ENCODE peak calls at places on chromosomes 1 and 21, in seven cellular contexts. One of them, this sample, is unnamed.

GRCh38 chr1:46725736-46726108 is 6.8 kb upstream of the EFCAB14 start:
- DNase-seq in ovary: no peak
- DNase-seq in breast epithelium: no peak
- DNase-seq in spleen: no peak
- DNase-seq in suprapubic skin: no peak
- DNase-seq in testis: no peak
- DNase-seq in A549: no peak
- DNase-seq in this sample: no peak

GRCh38 chr21:29762570-29763082 is 177.2 kb downstream of the GRIK1 start:
- DNase-seq in ovary: no peak
- DNase-seq in breast epithelium: no peak
- DNase-seq in spleen: no peak
- DNase-seq in suprapubic skin: no peak
- DNase-seq in testis: no peak
- DNase-seq in A549: no peak
- DNase-seq in this sample: no peak

GRCh38 chr21:42836767-42837301 is 42.5 kb downstream of the WDR4 start:
- DNase-seq in ovary: no peak
- DNase-seq in breast epithelium: no peak
- DNase-seq in spleen: peak; percentile 54
- DNase-seq in suprapubic skin: no peak
- DNase-seq in testis: no peak
- DNase-seq in A549: no peak
- DNase-seq in this sample: no peak

GRCh38 chr1:243848165-243849088 is 1.6 kb downstream of the AKT3 start:
- DNase-seq in ovary: no peak
- DNase-seq in breast epithelium: no peak
- DNase-seq in spleen: no peak
- DNase-seq in suprapubic skin: no peak
- DNase-seq in testis: no peak
- DNase-seq in A549: no peak
- DNase-seq in this sample: no peak

GRCh38 chr1:233599542-233600073 is 14.3 kb upstream of the KCNK1 start:
- DNase-seq in ovary: no peak
- DNase-seq in breast epithelium: no peak
- DNase-seq in spleen: no peak
- DNase-seq in suprapubic skin: no peak
- DNase-seq in testis: no peak
- DNase-seq in A549: no peak
- DNase-seq in this sample: no peak

GRCh38 chr1:31421404-31422040 is 8.5 kb downstream of the SERINC2 start:
- DNase-seq in ovary: no peak
- DNase-seq in breast epithelium: no peak
- DNase-seq in spleen: no peak
- DNase-seq in suprapubic skin: no peak
- DNase-seq in testis: no peak
- DNase-seq in A549: no peak
- DNase-seq in this sample: no peak

GRCh38 chr1:88327391-88328267 is 356.4 kb upstream of the PKN2 start:
- DNase-seq in ovary: peak; percentile 12
- DNase-seq in breast epithelium: no peak
- DNase-seq in spleen: no peak
- DNase-seq in suprapubic skin: no peak
- DNase-seq in testis: no peak
- DNase-seq in A549: peak; percentile 18
- DNase-seq in this sample: peak; percentile 17

GRCh38 chr1:168506204-168506819 is 37.5 kb downstream of the XCL2 start:
- DNase-seq in ovary: no peak
- DNase-seq in breast epithelium: no peak
- DNase-seq in spleen: no peak
- DNase-seq in suprapubic skin: no peak
- DNase-seq in testis: no peak
- DNase-seq in A549: no peak
- DNase-seq in this sample: no peak

GRCh38 chr1:33429846-33430750 is 797 bp downstream of the PHC2 start:
- DNase-seq in ovary: peak; percentile 48
- DNase-seq in breast epithelium: no peak
- DNase-seq in spleen: peak; percentile 88
- DNase-seq in suprapubic skin: no peak
- DNase-seq in testis: no peak
- DNase-seq in A549: peak; percentile 5
- DNase-seq in this sample: no peak

GRCh38 chr1:169949139-169949538 is 55.4 kb upstream of the SCYL3 start:
- DNase-seq in ovary: no peak
- DNase-seq in breast epithelium: no peak
- DNase-seq in spleen: no peak
- DNase-seq in suprapubic skin: no peak
- DNase-seq in testis: no peak
- DNase-seq in A549: no peak
- DNase-seq in this sample: no peak

GRCh38 chr1:29282924-29283803 is 46.8 kb downstream of the PTPRU start:
- DNase-seq in ovary: peak; percentile 46
- DNase-seq in breast epithelium: no peak
- DNase-seq in spleen: no peak
- DNase-seq in suprapubic skin: peak; percentile 78
- DNase-seq in testis: peak; percentile 50
- DNase-seq in A549: peak; percentile 64
- DNase-seq in this sample: peak; percentile 76

GRCh38 chr21:35291963-35292627 is 243.0 kb upstream of the RUNX1 start:
- DNase-seq in ovary: no peak
- DNase-seq in breast epithelium: no peak
- DNase-seq in spleen: no peak
- DNase-seq in suprapubic skin: no peak
- DNase-seq in testis: no peak
- DNase-seq in A549: no peak
- DNase-seq in this sample: no peak

GRCh38 chr1:3061981-3062615 is 6.9 kb upstream of the PRDM16 start:
- DNase-seq in ovary: no peak
- DNase-seq in breast epithelium: no peak
- DNase-seq in spleen: peak; percentile 52
- DNase-seq in suprapubic skin: peak; percentile 59
- DNase-seq in testis: no peak
- DNase-seq in A549: no peak
- DNase-seq in this sample: no peak

GRCh38 chr1:184755226-184756065 is 788 bp upstream of the EDEM3 start:
- DNase-seq in ovary: no peak
- DNase-seq in breast epithelium: no peak
- DNase-seq in spleen: no peak
- DNase-seq in suprapubic skin: no peak
- DNase-seq in testis: peak; percentile 23
- DNase-seq in A549: peak; percentile 7
- DNase-seq in this sample: peak; percentile 10

GRCh38 chr1:228039504-228039903 is 32.7 kb downstream of the WNT3A start:
- DNase-seq in ovary: no peak
- DNase-seq in breast epithelium: no peak
- DNase-seq in spleen: peak; percentile 24
- DNase-seq in suprapubic skin: peak; percentile 58
- DNase-seq in testis: no peak
- DNase-seq in A549: no peak
- DNase-seq in this sample: no peak

GRCh38 chr1:209556159-209556690 is 27.3 kb upstream of the CAMK1G start:
- DNase-seq in ovary: no peak
- DNase-seq in breast epithelium: no peak
- DNase-seq in spleen: no peak
- DNase-seq in suprapubic skin: no peak
- DNase-seq in testis: no peak
- DNase-seq in A549: no peak
- DNase-seq in this sample: no peak

GRCh38 chr1:226388131-226388530 is 19.8 kb downstream of the PARP1 start:
- DNase-seq in ovary: no peak
- DNase-seq in breast epithelium: no peak
- DNase-seq in spleen: no peak
- DNase-seq in suprapubic skin: no peak
- DNase-seq in testis: no peak
- DNase-seq in A549: no peak
- DNase-seq in this sample: no peak

GRCh38 chr1:202586018-202586821 is 124.0 kb downstream of the SYT2 start:
- DNase-seq in ovary: no peak
- DNase-seq in breast epithelium: peak; percentile 55
- DNase-seq in spleen: peak; percentile 79
- DNase-seq in suprapubic skin: no peak
- DNase-seq in testis: peak; percentile 45
- DNase-seq in A549: no peak
- DNase-seq in this sample: no peak

GRCh38 chr1:116002781-116003455 is 26.6 kb downstream of the SLC22A15 start:
- DNase-seq in ovary: no peak
- DNase-seq in breast epithelium: no peak
- DNase-seq in spleen: no peak
- DNase-seq in suprapubic skin: no peak
- DNase-seq in testis: no peak
- DNase-seq in A549: no peak
- DNase-seq in this sample: no peak

GRCh38 chr1:226083303-226084101 is 21.0 kb downstream of the H3-3A start:
- DNase-seq in ovary: peak; percentile 92
- DNase-seq in breast epithelium: peak; percentile 86
- DNase-seq in spleen: peak; percentile 97
- DNase-seq in suprapubic skin: peak; percentile 96
- DNase-seq in testis: peak; percentile 96
- DNase-seq in A549: peak; percentile 96
- DNase-seq in this sample: peak; percentile 95

DNA sequence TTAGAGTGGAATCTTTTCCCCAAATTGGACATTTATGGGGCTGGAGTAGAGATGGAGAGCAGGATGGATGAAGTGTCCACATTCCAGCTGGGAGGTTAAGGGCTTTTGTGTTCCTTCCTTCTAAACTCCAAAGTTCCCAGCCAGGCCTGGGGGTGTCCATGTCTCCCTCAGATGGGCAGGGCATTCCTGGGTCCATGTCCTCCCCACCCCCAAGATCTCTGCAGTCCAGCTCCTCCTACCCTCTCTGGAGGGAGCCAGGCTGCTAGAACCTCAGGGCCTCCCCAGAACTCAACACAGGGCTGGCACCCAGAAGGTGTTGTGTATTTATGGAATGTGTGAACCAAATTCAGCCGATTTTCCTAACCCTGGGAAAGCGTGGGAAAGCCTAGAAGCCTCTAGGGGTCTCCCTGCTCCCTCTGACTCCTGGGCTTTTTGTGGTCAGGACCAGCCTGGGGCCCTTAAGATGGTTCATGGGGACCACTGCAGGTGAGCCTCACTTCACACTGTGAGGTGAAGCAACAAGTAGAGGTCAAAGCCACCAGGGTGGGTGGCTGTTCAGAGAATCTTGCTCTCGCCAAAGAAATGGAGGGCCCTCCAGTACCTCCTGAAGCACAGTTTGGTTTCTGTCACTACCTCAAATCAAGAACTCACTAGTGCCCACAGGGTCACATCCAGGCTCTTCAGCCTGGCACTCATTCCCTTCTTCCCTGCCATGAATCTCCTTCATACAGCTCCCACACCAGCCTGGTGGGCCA is 54.8 kb downstream of the GLIS1 start:
- DNase-seq in ovary: no peak
- DNase-seq in breast epithelium: no peak
- DNase-seq in spleen: no peak
- DNase-seq in suprapubic skin: no peak
- DNase-seq in testis: no peak
- DNase-seq in A549: no peak
- DNase-seq in this sample: no peak
- TF ChIP-seq POLR2A in ovary: no peak
- TF ChIP-seq POLR2A in breast epithelium: no peak
- TF ChIP-seq POLR2A in spleen: no peak
- TF ChIP-seq POLR2A in suprapubic skin: no peak
- TF ChIP-seq POLR2A in testis: no peak
- TF ChIP-seq POLR2A in A549: no peak
- TF ChIP-seq POLR2A in this sample: no peak

GRCh38 chr1:205321109-205321958 is at the start of gene NUAK2:
- DNase-seq in ovary: peak; percentile 90
- DNase-seq in breast epithelium: peak; percentile 79
- DNase-seq in spleen: peak; percentile 98
- DNase-seq in suprapubic skin: peak; percentile 92
- DNase-seq in testis: peak; percentile 96
- DNase-seq in A549: peak; percentile 92
- DNase-seq in this sample: peak; percentile 88
- TF ChIP-seq POLR2A in ovary: peak; percentile 20
- TF ChIP-seq POLR2A in breast epithelium: peak; percentile 24
- TF ChIP-seq POLR2A in spleen: no peak
- TF ChIP-seq POLR2A in suprapubic skin: peak; percentile 25
- TF ChIP-seq POLR2A in testis: peak; percentile 50
- TF ChIP-seq POLR2A in A549: peak; percentile 99
- TF ChIP-seq POLR2A in this sample: peak; percentile 95

GRCh38 chr1:85278853-85279314 is 2.5 kb upstream of the BCL10 start:
- DNase-seq in ovary: no peak
- DNase-seq in breast epithelium: no peak
- DNase-seq in spleen: no peak
- DNase-seq in suprapubic skin: no peak
- DNase-seq in testis: peak; percentile 49
- DNase-seq in A549: peak; percentile 72
- DNase-seq in this sample: peak; percentile 63
- TF ChIP-seq POLR2A in ovary: no peak
- TF ChIP-seq POLR2A in breast epithelium: no peak
- TF ChIP-seq POLR2A in spleen: no peak
- TF ChIP-seq POLR2A in suprapubic skin: no peak
- TF ChIP-seq POLR2A in testis: no peak
- TF ChIP-seq POLR2A in A549: no peak
- TF ChIP-seq POLR2A in this sample: no peak

DNA sequence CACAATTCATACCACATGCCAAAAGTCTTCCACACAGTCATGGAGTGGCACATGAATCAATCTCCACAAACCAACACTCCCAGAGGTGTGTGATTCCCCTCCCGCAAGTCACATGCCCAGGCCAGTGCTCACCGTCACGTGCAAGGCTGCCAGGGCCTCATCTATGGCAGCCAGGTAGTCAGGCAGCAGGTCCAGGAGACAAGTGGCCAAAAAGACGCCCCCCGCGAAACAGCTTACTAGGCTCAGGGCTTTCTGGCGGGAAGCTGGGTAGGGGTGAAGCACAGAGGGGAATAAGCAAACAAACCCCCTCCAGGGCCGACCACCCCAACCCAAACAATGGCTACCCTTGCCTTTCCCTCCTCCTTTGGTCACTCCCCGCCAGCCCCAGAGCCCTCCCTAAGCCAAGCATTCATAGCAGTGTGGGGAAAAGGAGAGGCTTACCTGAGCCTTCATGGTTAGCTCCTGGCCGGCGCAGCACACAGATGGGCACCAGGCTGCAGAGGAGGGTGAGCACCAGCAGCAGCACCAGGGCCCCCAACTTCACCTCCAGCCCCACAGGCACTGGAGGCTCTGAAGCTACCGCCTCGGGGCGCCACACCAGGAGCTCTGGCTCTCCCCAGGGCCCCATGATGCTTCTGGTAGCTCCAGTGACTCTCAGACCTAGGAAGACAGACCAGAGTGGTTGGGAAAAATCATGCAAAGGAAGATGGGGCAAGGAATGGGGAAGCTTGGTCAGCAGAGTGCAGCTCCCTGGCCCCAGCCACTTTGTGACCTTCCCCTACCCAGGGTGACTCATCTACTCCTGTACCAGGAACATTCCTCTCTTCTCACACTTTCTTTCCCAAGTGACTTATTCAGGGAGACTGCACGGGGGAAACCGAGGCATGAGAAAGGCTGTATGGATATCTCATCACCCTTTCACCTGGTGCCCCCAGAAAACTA is 978 bp downstream of the SLC39A1 start:
- DNase-seq in ovary: no peak
- DNase-seq in breast epithelium: peak; percentile 53
- DNase-seq in spleen: peak; percentile 83
- DNase-seq in suprapubic skin: no peak
- DNase-seq in testis: no peak
- DNase-seq in A549: no peak
- DNase-seq in this sample: no peak
- TF ChIP-seq POLR2A in ovary: no peak
- TF ChIP-seq POLR2A in breast epithelium: no peak
- TF ChIP-seq POLR2A in spleen: no peak
- TF ChIP-seq POLR2A in suprapubic skin: no peak
- TF ChIP-seq POLR2A in testis: no peak
- TF ChIP-seq POLR2A in A549: peak; percentile 4
- TF ChIP-seq POLR2A in this sample: peak; percentile 8